ENCODE peak calls at places on chromosomes 11 and 22, in nine cellular contexts. One of them, this sample, is unnamed.

GRCh38 chr11:70828498-70829159 is 423.7 kb downstream of the SHANK2 start:
- DNase-seq in A172: no peak
- DNase-seq in stimulated activated CD8-positive, alpha-beta memory T cell treated with anti-CD3 and anti-CD28 coated beads, Interleukin-4, amount 100 ng/mL, for 1 hour: no peak
- DNase-seq in GDM1: no peak
- DNase-seq in NCI-H510A treated with DMSO at 0.1 percent for 48 hours: no peak
- DNase-seq in fibroblast of the aortic adventitia: no peak
- DNase-seq in activated effector memory CD4-positive, alpha-beta T cell treated with anti-CD3 and anti-CD28 coated beads, Interleukin-2, amount 50 U/mL, for 16 hours: no peak
- DNase-seq in WTC11: no peak
- DNase-seq in KG1: no peak
- DNase-seq in this sample: peak; percentile 19

GRCh38 chr11:16925495-16926065 is 88.6 kb downstream of the PLEKHA7 start:
- DNase-seq in stimulated activated CD8-positive, alpha-beta memory T cell treated with anti-CD3 and anti-CD28 coated beads, Interleukin-4, amount 100 ng/mL, for 1 hour: no peak
- DNase-seq in fibroblast of the aortic adventitia: no peak
- DNase-seq in A172: peak; percentile 50
- DNase-seq in NCI-H510A treated with DMSO at 0.1 percent for 48 hours: peak; percentile 28
- DNase-seq in KG1: no peak
- DNase-seq in activated effector memory CD4-positive, alpha-beta T cell treated with anti-CD3 and anti-CD28 coated beads, Interleukin-2, amount 50 U/mL, for 16 hours: no peak
- DNase-seq in WTC11: peak; percentile 90
- DNase-seq in GDM1: no peak
- DNase-seq in this sample: no peak

GRCh38 chr11:109320595-109320994 is 101.4 kb upstream of the C11orf87 start:
- DNase-seq in NCI-H510A treated with DMSO at 0.1 percent for 48 hours: no peak
- DNase-seq in A172: peak; percentile 82
- DNase-seq in stimulated activated CD8-positive, alpha-beta memory T cell treated with anti-CD3 and anti-CD28 coated beads, Interleukin-4, amount 100 ng/mL, for 1 hour: no peak
- DNase-seq in fibroblast of the aortic adventitia: peak; percentile 86
- DNase-seq in WTC11: no peak
- DNase-seq in activated effector memory CD4-positive, alpha-beta T cell treated with anti-CD3 and anti-CD28 coated beads, Interleukin-2, amount 50 U/mL, for 16 hours: no peak
- DNase-seq in GDM1: no peak
- DNase-seq in KG1: no peak
- DNase-seq in this sample: no peak

GRCh38 chr11:2581151-2581930 is 118.5 kb downstream of the KCNQ1OT1 start:
- DNase-seq in NCI-H510A treated with DMSO at 0.1 percent for 48 hours: no peak
- DNase-seq in activated effector memory CD4-positive, alpha-beta T cell treated with anti-CD3 and anti-CD28 coated beads, Interleukin-2, amount 50 U/mL, for 16 hours: peak; percentile 60
- DNase-seq in KG1: no peak
- DNase-seq in fibroblast of the aortic adventitia: no peak
- DNase-seq in A172: no peak
- DNase-seq in GDM1: no peak
- DNase-seq in WTC11: peak; percentile 7
- DNase-seq in stimulated activated CD8-positive, alpha-beta memory T cell treated with anti-CD3 and anti-CD28 coated beads, Interleukin-4, amount 100 ng/mL, for 1 hour: no peak
- DNase-seq in this sample: no peak

GRCh38 chr22:48639021-48639795 is 1188.5 kb downstream of the BRD1 start:
- DNase-seq in fibroblast of the aortic adventitia: no peak
- DNase-seq in stimulated activated CD8-positive, alpha-beta memory T cell treated with anti-CD3 and anti-CD28 coated beads, Interleukin-4, amount 100 ng/mL, for 1 hour: no peak
- DNase-seq in WTC11: no peak
- DNase-seq in KG1: no peak
- DNase-seq in GDM1: no peak
- DNase-seq in NCI-H510A treated with DMSO at 0.1 percent for 48 hours: no peak
- DNase-seq in A172: no peak
- DNase-seq in activated effector memory CD4-positive, alpha-beta T cell treated with anti-CD3 and anti-CD28 coated beads, Interleukin-2, amount 50 U/mL, for 16 hours: no peak
- DNase-seq in this sample: no peak

GRCh38 chr11:61967924-61968757 is 707 bp upstream of the FTH1 start:
- DNase-seq in WTC11: peak; percentile 32
- DNase-seq in fibroblast of the aortic adventitia: peak; percentile 26
- DNase-seq in GDM1: no peak
- DNase-seq in A172: no peak
- DNase-seq in stimulated activated CD8-positive, alpha-beta memory T cell treated with anti-CD3 and anti-CD28 coated beads, Interleukin-4, amount 100 ng/mL, for 1 hour: no peak
- DNase-seq in NCI-H510A treated with DMSO at 0.1 percent for 48 hours: peak; percentile 72
- DNase-seq in activated effector memory CD4-positive, alpha-beta T cell treated with anti-CD3 and anti-CD28 coated beads, Interleukin-2, amount 50 U/mL, for 16 hours: peak; percentile 79
- DNase-seq in KG1: peak; percentile 88
- DNase-seq in this sample: peak; percentile 46

GRCh38 chr22:48350456-48350855 is 1477.2 kb downstream of the BRD1 start:
- DNase-seq in KG1: no peak
- DNase-seq in NCI-H510A treated with DMSO at 0.1 percent for 48 hours: no peak
- DNase-seq in fibroblast of the aortic adventitia: no peak
- DNase-seq in stimulated activated CD8-positive, alpha-beta memory T cell treated with anti-CD3 and anti-CD28 coated beads, Interleukin-4, amount 100 ng/mL, for 1 hour: no peak
- DNase-seq in A172: no peak
- DNase-seq in WTC11: no peak
- DNase-seq in activated effector memory CD4-positive, alpha-beta T cell treated with anti-CD3 and anti-CD28 coated beads, Interleukin-2, amount 50 U/mL, for 16 hours: no peak
- DNase-seq in GDM1: no peak
- DNase-seq in this sample: no peak

GRCh38 chr11:22432331-22433065 is 94.3 kb downstream of the SLC17A6 start:
- DNase-seq in A172: no peak
- DNase-seq in WTC11: peak; percentile 74
- DNase-seq in GDM1: no peak
- DNase-seq in NCI-H510A treated with DMSO at 0.1 percent for 48 hours: no peak
- DNase-seq in activated effector memory CD4-positive, alpha-beta T cell treated with anti-CD3 and anti-CD28 coated beads, Interleukin-2, amount 50 U/mL, for 16 hours: no peak
- DNase-seq in fibroblast of the aortic adventitia: peak; percentile 18
- DNase-seq in KG1: no peak
- DNase-seq in stimulated activated CD8-positive, alpha-beta memory T cell treated with anti-CD3 and anti-CD28 coated beads, Interleukin-4, amount 100 ng/mL, for 1 hour: no peak
- DNase-seq in this sample: no peak

GRCh38 chr11:34358258-34358665 is 452 bp upstream of the ABTB2 start:
- DNase-seq in GDM1: no peak
- DNase-seq in A172: peak; percentile 57
- DNase-seq in NCI-H510A treated with DMSO at 0.1 percent for 48 hours: peak; percentile 80
- DNase-seq in WTC11: peak; percentile 65
- DNase-seq in stimulated activated CD8-positive, alpha-beta memory T cell treated with anti-CD3 and anti-CD28 coated beads, Interleukin-4, amount 100 ng/mL, for 1 hour: peak; percentile 9
- DNase-seq in KG1: no peak
- DNase-seq in activated effector memory CD4-positive, alpha-beta T cell treated with anti-CD3 and anti-CD28 coated beads, Interleukin-2, amount 50 U/mL, for 16 hours: no peak
- DNase-seq in fibroblast of the aortic adventitia: peak; percentile 67
- DNase-seq in this sample: peak; percentile 60

GRCh38 chr22:17786435-17787158 is 12.3 kb upstream of the BID start:
- DNase-seq in KG1: no peak
- DNase-seq in A172: no peak
- DNase-seq in stimulated activated CD8-positive, alpha-beta memory T cell treated with anti-CD3 and anti-CD28 coated beads, Interleukin-4, amount 100 ng/mL, for 1 hour: no peak
- DNase-seq in fibroblast of the aortic adventitia: peak; percentile 23
- DNase-seq in WTC11: peak; percentile 47
- DNase-seq in NCI-H510A treated with DMSO at 0.1 percent for 48 hours: peak; percentile 11
- DNase-seq in GDM1: no peak
- DNase-seq in activated effector memory CD4-positive, alpha-beta T cell treated with anti-CD3 and anti-CD28 coated beads, Interleukin-2, amount 50 U/mL, for 16 hours: no peak
- DNase-seq in this sample: no peak

GRCh38 chr11:117259417-117259816 is 26.9 kb downstream of the RNF214 start:
- DNase-seq in GDM1: no peak
- DNase-seq in WTC11: no peak
- DNase-seq in KG1: no peak
- DNase-seq in NCI-H510A treated with DMSO at 0.1 percent for 48 hours: no peak
- DNase-seq in stimulated activated CD8-positive, alpha-beta memory T cell treated with anti-CD3 and anti-CD28 coated beads, Interleukin-4, amount 100 ng/mL, for 1 hour: no peak
- DNase-seq in fibroblast of the aortic adventitia: peak; percentile 77
- DNase-seq in A172: peak; percentile 26
- DNase-seq in activated effector memory CD4-positive, alpha-beta T cell treated with anti-CD3 and anti-CD28 coated beads, Interleukin-2, amount 50 U/mL, for 16 hours: no peak
- DNase-seq in this sample: no peak

GRCh38 chr22:29380032-29380781 is 8.2 kb downstream of the AP1B1 start:
- DNase-seq in NCI-H510A treated with DMSO at 0.1 percent for 48 hours: no peak
- DNase-seq in KG1: no peak
- DNase-seq in A172: peak; percentile 14
- DNase-seq in stimulated activated CD8-positive, alpha-beta memory T cell treated with anti-CD3 and anti-CD28 coated beads, Interleukin-4, amount 100 ng/mL, for 1 hour: no peak
- DNase-seq in WTC11: no peak
- DNase-seq in activated effector memory CD4-positive, alpha-beta T cell treated with anti-CD3 and anti-CD28 coated beads, Interleukin-2, amount 50 U/mL, for 16 hours: no peak
- DNase-seq in fibroblast of the aortic adventitia: peak; percentile 51
- DNase-seq in GDM1: no peak
- DNase-seq in this sample: no peak

GRCh38 chr11:30451167-30451566 is 128.3 kb downstream of the ARL14EP start:
- DNase-seq in activated effector memory CD4-positive, alpha-beta T cell treated with anti-CD3 and anti-CD28 coated beads, Interleukin-2, amount 50 U/mL, for 16 hours: no peak
- DNase-seq in stimulated activated CD8-positive, alpha-beta memory T cell treated with anti-CD3 and anti-CD28 coated beads, Interleukin-4, amount 100 ng/mL, for 1 hour: no peak
- DNase-seq in NCI-H510A treated with DMSO at 0.1 percent for 48 hours: no peak
- DNase-seq in KG1: no peak
- DNase-seq in A172: no peak
- DNase-seq in WTC11: no peak
- DNase-seq in GDM1: no peak
- DNase-seq in fibroblast of the aortic adventitia: no peak
- DNase-seq in this sample: no peak

GRCh38 chr11:66546966-66547661 is 411 bp downstream of the ACTN3 start:
- DNase-seq in KG1: no peak
- DNase-seq in GDM1: no peak
- DNase-seq in WTC11: no peak
- DNase-seq in stimulated activated CD8-positive, alpha-beta memory T cell treated with anti-CD3 and anti-CD28 coated beads, Interleukin-4, amount 100 ng/mL, for 1 hour: no peak
- DNase-seq in A172: no peak
- DNase-seq in fibroblast of the aortic adventitia: no peak
- DNase-seq in NCI-H510A treated with DMSO at 0.1 percent for 48 hours: no peak
- DNase-seq in activated effector memory CD4-positive, alpha-beta T cell treated with anti-CD3 and anti-CD28 coated beads, Interleukin-2, amount 50 U/mL, for 16 hours: no peak
- DNase-seq in this sample: no peak

GRCh38 chr11:86523738-86524602 is 148.4 kb downstream of the ME3 start:
- DNase-seq in GDM1: no peak
- DNase-seq in fibroblast of the aortic adventitia: peak; percentile 94
- DNase-seq in KG1: no peak
- DNase-seq in activated effector memory CD4-positive, alpha-beta T cell treated with anti-CD3 and anti-CD28 coated beads, Interleukin-2, amount 50 U/mL, for 16 hours: no peak
- DNase-seq in stimulated activated CD8-positive, alpha-beta memory T cell treated with anti-CD3 and anti-CD28 coated beads, Interleukin-4, amount 100 ng/mL, for 1 hour: no peak
- DNase-seq in A172: peak; percentile 90
- DNase-seq in NCI-H510A treated with DMSO at 0.1 percent for 48 hours: no peak
- DNase-seq in WTC11: no peak
- DNase-seq in this sample: no peak

GRCh38 chr11:91243630-91244029 is 981.0 kb upstream of the FAT3 start:
- DNase-seq in WTC11: no peak
- DNase-seq in fibroblast of the aortic adventitia: peak; percentile 36
- DNase-seq in A172: no peak
- DNase-seq in NCI-H510A treated with DMSO at 0.1 percent for 48 hours: no peak
- DNase-seq in KG1: no peak
- DNase-seq in GDM1: no peak
- DNase-seq in stimulated activated CD8-positive, alpha-beta memory T cell treated with anti-CD3 and anti-CD28 coated beads, Interleukin-4, amount 100 ng/mL, for 1 hour: no peak
- DNase-seq in activated effector memory CD4-positive, alpha-beta T cell treated with anti-CD3 and anti-CD28 coated beads, Interleukin-2, amount 50 U/mL, for 16 hours: no peak
- DNase-seq in this sample: no peak

GRCh38 chr22:21642584-21643448 is 714 bp downstream of the SDF2L1 start:
- DNase-seq in stimulated activated CD8-positive, alpha-beta memory T cell treated with anti-CD3 and anti-CD28 coated beads, Interleukin-4, amount 100 ng/mL, for 1 hour: peak; percentile 38
- DNase-seq in A172: no peak
- DNase-seq in NCI-H510A treated with DMSO at 0.1 percent for 48 hours: peak; percentile 14
- DNase-seq in fibroblast of the aortic adventitia: peak; percentile 52
- DNase-seq in GDM1: peak; percentile 35
- DNase-seq in activated effector memory CD4-positive, alpha-beta T cell treated with anti-CD3 and anti-CD28 coated beads, Interleukin-2, amount 50 U/mL, for 16 hours: peak; percentile 85
- DNase-seq in WTC11: peak; percentile 81
- DNase-seq in KG1: peak; percentile 46
- DNase-seq in this sample: peak; percentile 67

GRCh38 chr11:65207918-65208784 is 26.4 kb downstream of the CAPN1 start:
- DNase-seq in KG1: no peak
- DNase-seq in activated effector memory CD4-positive, alpha-beta T cell treated with anti-CD3 and anti-CD28 coated beads, Interleukin-2, amount 50 U/mL, for 16 hours: no peak
- DNase-seq in stimulated activated CD8-positive, alpha-beta memory T cell treated with anti-CD3 and anti-CD28 coated beads, Interleukin-4, amount 100 ng/mL, for 1 hour: no peak
- DNase-seq in WTC11: no peak
- DNase-seq in fibroblast of the aortic adventitia: no peak
- DNase-seq in GDM1: no peak
- DNase-seq in A172: no peak
- DNase-seq in NCI-H510A treated with DMSO at 0.1 percent for 48 hours: peak; percentile 64
- DNase-seq in this sample: no peak

GRCh38 chr22:36237462-36238347 is 1.6 kb downstream of the APOL2 start:
- DNase-seq in KG1: peak; percentile 12
- DNase-seq in WTC11: no peak
- DNase-seq in A172: no peak
- DNase-seq in activated effector memory CD4-positive, alpha-beta T cell treated with anti-CD3 and anti-CD28 coated beads, Interleukin-2, amount 50 U/mL, for 16 hours: peak; percentile 73
- DNase-seq in NCI-H510A treated with DMSO at 0.1 percent for 48 hours: no peak
- DNase-seq in GDM1: no peak
- DNase-seq in fibroblast of the aortic adventitia: peak; percentile 49
- DNase-seq in stimulated activated CD8-positive, alpha-beta memory T cell treated with anti-CD3 and anti-CD28 coated beads, Interleukin-4, amount 100 ng/mL, for 1 hour: no peak
- DNase-seq in this sample: peak; percentile 48

GRCh38 chr22:21628386-21629261 is 1.2 kb downstream of the YDJC start:
- DNase-seq in KG1: no peak
- DNase-seq in WTC11: no peak
- DNase-seq in A172: no peak
- DNase-seq in activated effector memory CD4-positive, alpha-beta T cell treated with anti-CD3 and anti-CD28 coated beads, Interleukin-2, amount 50 U/mL, for 16 hours: no peak
- DNase-seq in stimulated activated CD8-positive, alpha-beta memory T cell treated with anti-CD3 and anti-CD28 coated beads, Interleukin-4, amount 100 ng/mL, for 1 hour: no peak
- DNase-seq in fibroblast of the aortic adventitia: no peak
- DNase-seq in GDM1: no peak
- DNase-seq in NCI-H510A treated with DMSO at 0.1 percent for 48 hours: no peak
- DNase-seq in this sample: no peak

GRCh38 chr11:124758355-124759267 is 3.5 kb downstream of the ESAM start:
- DNase-seq in WTC11: peak; percentile 95
- DNase-seq in activated effector memory CD4-positive, alpha-beta T cell treated with anti-CD3 and anti-CD28 coated beads, Interleukin-2, amount 50 U/mL, for 16 hours: peak; percentile 87
- DNase-seq in A172: no peak
- DNase-seq in stimulated activated CD8-positive, alpha-beta memory T cell treated with anti-CD3 and anti-CD28 coated beads, Interleukin-4, amount 100 ng/mL, for 1 hour: no peak
- DNase-seq in NCI-H510A treated with DMSO at 0.1 percent for 48 hours: peak; percentile 67
- DNase-seq in KG1: no peak
- DNase-seq in fibroblast of the aortic adventitia: peak; percentile 52
- DNase-seq in GDM1: peak; percentile 87
- DNase-seq in this sample: peak; percentile 40

GRCh38 chr11:2258501-2259465 is 11.6 kb downstream of the ASCL2 start:
- DNase-seq in fibroblast of the aortic adventitia: no peak
- DNase-seq in WTC11: no peak
- DNase-seq in stimulated activated CD8-positive, alpha-beta memory T cell treated with anti-CD3 and anti-CD28 coated beads, Interleukin-4, amount 100 ng/mL, for 1 hour: no peak
- DNase-seq in A172: no peak
- DNase-seq in NCI-H510A treated with DMSO at 0.1 percent for 48 hours: no peak
- DNase-seq in GDM1: no peak
- DNase-seq in activated effector memory CD4-positive, alpha-beta T cell treated with anti-CD3 and anti-CD28 coated beads, Interleukin-2, amount 50 U/mL, for 16 hours: peak; percentile 59
- DNase-seq in KG1: no peak
- DNase-seq in this sample: no peak

GRCh38 chr22:17097062-17097461 is 12.3 kb downstream of the IL17RA start:
- DNase-seq in WTC11: no peak
- DNase-seq in activated effector memory CD4-positive, alpha-beta T cell treated with anti-CD3 and anti-CD28 coated beads, Interleukin-2, amount 50 U/mL, for 16 hours: peak; percentile 48
- DNase-seq in NCI-H510A treated with DMSO at 0.1 percent for 48 hours: no peak
- DNase-seq in GDM1: no peak
- DNase-seq in A172: no peak
- DNase-seq in stimulated activated CD8-positive, alpha-beta memory T cell treated with anti-CD3 and anti-CD28 coated beads, Interleukin-4, amount 100 ng/mL, for 1 hour: no peak
- DNase-seq in fibroblast of the aortic adventitia: no peak
- DNase-seq in KG1: no peak
- DNase-seq in this sample: no peak

GRCh38 chr22:25929479-25929878 is 187.5 kb downstream of the MYO18B start:
- DNase-seq in GDM1: no peak
- DNase-seq in WTC11: no peak
- DNase-seq in fibroblast of the aortic adventitia: no peak
- DNase-seq in activated effector memory CD4-positive, alpha-beta T cell treated with anti-CD3 and anti-CD28 coated beads, Interleukin-2, amount 50 U/mL, for 16 hours: no peak
- DNase-seq in KG1: no peak
- DNase-seq in stimulated activated CD8-positive, alpha-beta memory T cell treated with anti-CD3 and anti-CD28 coated beads, Interleukin-4, amount 100 ng/mL, for 1 hour: no peak
- DNase-seq in NCI-H510A treated with DMSO at 0.1 percent for 48 hours: no peak
- DNase-seq in A172: no peak
- DNase-seq in this sample: no peak

GRCh38 chr11:10294289-10294953 is 402 bp upstream of the SBF2 start:
- DNase-seq in stimulated activated CD8-positive, alpha-beta memory T cell treated with anti-CD3 and anti-CD28 coated beads, Interleukin-4, amount 100 ng/mL, for 1 hour: no peak
- DNase-seq in KG1: no peak
- DNase-seq in WTC11: peak; percentile 44
- DNase-seq in activated effector memory CD4-positive, alpha-beta T cell treated with anti-CD3 and anti-CD28 coated beads, Interleukin-2, amount 50 U/mL, for 16 hours: no peak
- DNase-seq in A172: peak; percentile 49
- DNase-seq in GDM1: no peak
- DNase-seq in NCI-H510A treated with DMSO at 0.1 percent for 48 hours: no peak
- DNase-seq in fibroblast of the aortic adventitia: peak; percentile 64
- DNase-seq in this sample: peak; percentile 65

GRCh38 chr11:6734616-6735015 is 37.2 kb downstream of the OR2AG2 start:
- DNase-seq in GDM1: no peak
- DNase-seq in fibroblast of the aortic adventitia: no peak
- DNase-seq in WTC11: no peak
- DNase-seq in activated effector memory CD4-positive, alpha-beta T cell treated with anti-CD3 and anti-CD28 coated beads, Interleukin-2, amount 50 U/mL, for 16 hours: no peak
- DNase-seq in stimulated activated CD8-positive, alpha-beta memory T cell treated with anti-CD3 and anti-CD28 coated beads, Interleukin-4, amount 100 ng/mL, for 1 hour: no peak
- DNase-seq in NCI-H510A treated with DMSO at 0.1 percent for 48 hours: no peak
- DNase-seq in KG1: no peak
- DNase-seq in A172: no peak
- DNase-seq in this sample: no peak

GRCh38 chr11:72227316-72228228 is 3.0 kb downstream of the INPPL1 start:
- DNase-seq in NCI-H510A treated with DMSO at 0.1 percent for 48 hours: peak; percentile 78
- DNase-seq in stimulated activated CD8-positive, alpha-beta memory T cell treated with anti-CD3 and anti-CD28 coated beads, Interleukin-4, amount 100 ng/mL, for 1 hour: no peak
- DNase-seq in A172: no peak
- DNase-seq in activated effector memory CD4-positive, alpha-beta T cell treated with anti-CD3 and anti-CD28 coated beads, Interleukin-2, amount 50 U/mL, for 16 hours: peak; percentile 49
- DNase-seq in KG1: no peak
- DNase-seq in GDM1: no peak
- DNase-seq in WTC11: no peak
- DNase-seq in fibroblast of the aortic adventitia: no peak
- DNase-seq in this sample: no peak

GRCh38 chr11:65743928-65744698 is 23.5 kb upstream of the RNASEH2C start:
- DNase-seq in fibroblast of the aortic adventitia: peak; percentile 20
- DNase-seq in WTC11: peak; percentile 71
- DNase-seq in KG1: no peak
- DNase-seq in NCI-H510A treated with DMSO at 0.1 percent for 48 hours: peak; percentile 38
- DNase-seq in A172: no peak
- DNase-seq in activated effector memory CD4-positive, alpha-beta T cell treated with anti-CD3 and anti-CD28 coated beads, Interleukin-2, amount 50 U/mL, for 16 hours: no peak
- DNase-seq in GDM1: no peak
- DNase-seq in stimulated activated CD8-positive, alpha-beta memory T cell treated with anti-CD3 and anti-CD28 coated beads, Interleukin-4, amount 100 ng/mL, for 1 hour: no peak
- DNase-seq in this sample: peak; percentile 39

GRCh38 chr11:69397732-69398131 is 83.7 kb upstream of the LINC01488 start:
- DNase-seq in NCI-H510A treated with DMSO at 0.1 percent for 48 hours: no peak
- DNase-seq in stimulated activated CD8-positive, alpha-beta memory T cell treated with anti-CD3 and anti-CD28 coated beads, Interleukin-4, amount 100 ng/mL, for 1 hour: no peak
- DNase-seq in fibroblast of the aortic adventitia: no peak
- DNase-seq in GDM1: no peak
- DNase-seq in activated effector memory CD4-positive, alpha-beta T cell treated with anti-CD3 and anti-CD28 coated beads, Interleukin-2, amount 50 U/mL, for 16 hours: no peak
- DNase-seq in WTC11: no peak
- DNase-seq in KG1: no peak
- DNase-seq in A172: no peak
- DNase-seq in this sample: no peak

GRCh38 chr22:45577746-45578523 is 75.3 kb downstream of the FBLN1 start:
- DNase-seq in KG1: peak; percentile 74
- DNase-seq in stimulated activated CD8-positive, alpha-beta memory T cell treated with anti-CD3 and anti-CD28 coated beads, Interleukin-4, amount 100 ng/mL, for 1 hour: peak; percentile 51
- DNase-seq in GDM1: peak; percentile 67
- DNase-seq in WTC11: peak; percentile 89
- DNase-seq in activated effector memory CD4-positive, alpha-beta T cell treated with anti-CD3 and anti-CD28 coated beads, Interleukin-2, amount 50 U/mL, for 16 hours: peak; percentile 90
- DNase-seq in A172: peak; percentile 60
- DNase-seq in NCI-H510A treated with DMSO at 0.1 percent for 48 hours: peak; percentile 59
- DNase-seq in fibroblast of the aortic adventitia: peak; percentile 83
- DNase-seq in this sample: peak; percentile 77

GRCh38 chr11:61061081-61061826 is 41.0 kb upstream of the CD5 start:
- DNase-seq in WTC11: no peak
- DNase-seq in fibroblast of the aortic adventitia: peak; percentile 34
- DNase-seq in GDM1: no peak
- DNase-seq in activated effector memory CD4-positive, alpha-beta T cell treated with anti-CD3 and anti-CD28 coated beads, Interleukin-2, amount 50 U/mL, for 16 hours: peak; percentile 91
- DNase-seq in NCI-H510A treated with DMSO at 0.1 percent for 48 hours: no peak
- DNase-seq in A172: peak; percentile 58
- DNase-seq in KG1: no peak
- DNase-seq in stimulated activated CD8-positive, alpha-beta memory T cell treated with anti-CD3 and anti-CD28 coated beads, Interleukin-4, amount 100 ng/mL, for 1 hour: peak; percentile 55
- DNase-seq in this sample: no peak